ENCODE peak calls at places on chromosomes 13 and 19, in eight cellular contexts. I is AG09319; F is brain microvascular endothelial cell; W is naive thymus-derived CD8-positive, alpha-beta T cell; K is thoracic aorta; Q is activated CD8-positive, alpha-beta T cell treated with anti-CD3 and anti-CD28 coated beads, Interleukin-2, amount 10 ng/mL, durations not matched to agents 7 days and 5 days; X is HuH-7.5; V is left colon. P is an unnamed sample.

GRCh38 chr13:74570834-74571233 is 436.6 kb upstream of the KLF12 start:
- DNase-seq in I (no peak), F (peak), W (no peak), K (no peak), Q (no peak), X (no peak), V (no peak), P (no peak)

GRCh38 chr13:43229506-43229905 is 206.1 kb downstream of the DNAJC15 start:
- DNase-seq in I (peak), F (peak), W (no peak), K (no peak), Q (no peak), X (no peak), V (no peak), P (no peak)

GRCh38 chr13:73635166-73635787 is 498.9 kb downstream of the KLF12 start:
- DNase-seq in I (no peak), F (no peak), W (no peak), K (no peak), Q (no peak), X (no peak), V (no peak), P (no peak)

GRCh38 chr13:35393886-35394285 is 82.6 kb downstream of the MAB21L1 start:
- DNase-seq in I (no peak), F (no peak), W (no peak), K (no peak), Q (no peak), X (no peak), V (no peak), P (no peak)

GRCh38 chr19:16384688-16385087 is 60.1 kb downstream of the KLF2 start:
- DNase-seq in I (no peak), F (no peak), W (no peak), K (no peak), Q (no peak), X (no peak), V (no peak), P (no peak)

GRCh38 chr13:72886272-72887062 is 104.5 kb downstream of the PIBF1 start:
- DNase-seq in I (no peak), F (no peak), W (no peak), K (no peak), Q (no peak), X (no peak), V (no peak), P (no peak)

GRCh38 chr19:29841559-29842367 is 30.0 kb downstream of the CCNE1 start:
- DNase-seq in I (no peak), F (peak), W (no peak), K (no peak), Q (no peak), X (peak), V (no peak), P (no peak)

GRCh38 chr19:46107371-46107770 is 17.1 kb downstream of the IGFL3 start:
- DNase-seq in I (no peak), F (no peak), W (no peak), K (no peak), Q (no peak), X (no peak), V (no peak), P (no peak)

GRCh38 chr13:26425439-26426358 is 131.8 kb upstream of the WASF3 start:
- DNase-seq in I (no peak), F (peak), W (no peak), K (no peak), Q (no peak), X (no peak), V (peak), P (no peak)

GRCh38 chr13:42445354-42445753 is 128.6 kb upstream of the TNFSF11 start:
- DNase-seq in I (no peak), F (no peak), W (no peak), K (no peak), Q (no peak), X (no peak), V (no peak), P (no peak)

GRCh38 chr19:52170863-52171320 is 529 bp downstream of the ZNF836 start:
- DNase-seq in I (no peak), F (no peak), W (no peak), K (no peak), Q (no peak), X (no peak), V (peak), P (peak)

GRCh38 chr19:6772028-6772865 is at the start of gene VAV1:
- DNase-seq in I (no peak), F (no peak), W (peak), K (no peak), Q (peak), X (no peak), V (peak), P (peak)

GRCh38 chr19:7862413-7862951 is 11.7 kb downstream of the PRR36 start:
- DNase-seq in I (no peak), F (peak), W (peak), K (no peak), Q (peak), X (no peak), V (peak), P (peak)

GRCh38 chr13:29865934-29866333 is 15.5 kb upstream of the UBL3 start:
- DNase-seq in I (no peak), F (no peak), W (no peak), K (no peak), Q (no peak), X (no peak), V (peak), P (no peak)

GRCh38 chr19:18249834-18250233 is 23.6 kb upstream of the PDE4C start:
- DNase-seq in I (no peak), F (no peak), W (no peak), K (no peak), Q (no peak), X (no peak), V (no peak), P (no peak)

GRCh38 chr13:36096411-36097184 is 34.6 kb downstream of the DCLK1 start:
- DNase-seq in I (no peak), F (no peak), W (no peak), K (no peak), Q (no peak), X (no peak), V (no peak), P (no peak)

GRCh38 chr13:113337976-113338375 is 26.0 kb downstream of the GRTP1 start:
- DNase-seq in I (no peak), F (no peak), W (no peak), K (no peak), Q (no peak), X (no peak), V (no peak), P (no peak)

GRCh38 chr19:47613165-47614146 is 4.5 kb downstream of the BICRA start:
- DNase-seq in I (peak), F (peak), W (no peak), K (no peak), Q (no peak), X (no peak), V (no peak), P (no peak)

GRCh38 chr13:83620535-83621220 is 261.6 kb downstream of the SLITRK1 start:
- DNase-seq in I (peak), F (peak), W (no peak), K (no peak), Q (no peak), X (no peak), V (no peak), P (no peak)

GRCh38 chr19:38209671-38210457 is 14.2 kb downstream of the DPF1 start:
- DNase-seq in I (no peak), F (no peak), W (no peak), K (peak), Q (no peak), X (no peak), V (peak), P (no peak)

GRCh38 chr13:47499358-47500150 is 501.5 kb downstream of the SUCLA2 start:
- DNase-seq in I (peak), F (peak), W (no peak), K (no peak), Q (no peak), X (no peak), V (no peak), P (no peak)

GRCh38 chr19:17346109-17346671 is 8.8 kb downstream of the GTPBP3 start:
- DNase-seq in I (no peak), F (peak), W (peak), K (no peak), Q (peak), X (peak), V (peak), P (peak)

GRCh38 chr13:46296920-46297319 is 85.2 kb downstream of the LRRC63 start:
- DNase-seq in I (peak), F (peak), W (no peak), K (no peak), Q (no peak), X (no peak), V (no peak), P (no peak)

GRCh38 chr19:48878219-48879024 is 6.2 kb downstream of the PPP1R15A start:
- DNase-seq in I (no peak), F (peak), W (no peak), K (peak), Q (peak), X (no peak), V (no peak), P (peak)

GRCh38 chr13:81487151-81487550 is 1146.2 kb upstream of the SPRY2 start:
- DNase-seq in I (no peak), F (peak), W (no peak), K (no peak), Q (no peak), X (peak), V (no peak), P (no peak)

GRCh38 chr13:43935878-43936277 is 56.2 kb downstream of the LACC1 start:
- DNase-seq in I (no peak), F (peak), W (no peak), K (no peak), Q (no peak), X (no peak), V (no peak), P (no peak)

GRCh38 chr19:46618670-46619231 is 6.1 kb downstream of the PTGIR start:
- DNase-seq in I (no peak), F (no peak), W (no peak), K (no peak), Q (no peak), X (no peak), V (no peak), P (no peak)